ENCODE peak calls at places on chromosomes 2 and 18, in ten cellular contexts. I is uterus, G is ovary, C is A549, K is H1, U is tibial nerve, S is spleen, P is Peyer's patch, N is sigmoid colon, L is adrenal gland. H is an unnamed sample.

GRCh38 chr2:150610670-150611279 is 123.3 kb upstream of the RND3 start:
- DNase-seq in G (no peak), K (no peak), S (no peak), N (no peak), U (no peak), C (peak; percentile 56), L (no peak), I (no peak), P (peak; percentile 55), H (peak; percentile 15)

GRCh38 chr2:20366672-20367116 is 16.1 kb upstream of the PUM2 start:
- DNase-seq in L (no peak), P (no peak), U (no peak), S (no peak), I (no peak), C (no peak), N (no peak), G (no peak), K (no peak), H (no peak)

GRCh38 chr2:141641462-141641861 is 489.4 kb downstream of the LRP1B start:
- DNase-seq in U (no peak), P (no peak), L (no peak), N (no peak), C (no peak), I (no peak), S (no peak), K (no peak), G (no peak), H (no peak)

GRCh38 chr2:217837001-217837491 is 165.7 kb downstream of the TNS1 start:
- DNase-seq in C (no peak), P (peak; percentile 60), K (no peak), U (peak; percentile 80), N (peak; percentile 97), I (peak; percentile 73), G (peak; percentile 66), L (no peak), S (no peak), H (peak; percentile 60)

GRCh38 chr2:124753842-124754241 is 728.8 kb downstream of the CNTNAP5 start:
- DNase-seq in I (no peak), U (no peak), K (no peak), P (no peak), S (no peak), C (no peak), L (no peak), N (no peak), G (no peak), H (no peak)

GRCh38 chr2:218983263-218983970 is 1.6 kb downstream of the FEV start:
- DNase-seq in P (no peak), L (no peak), G (no peak), K (no peak), I (no peak), N (peak; percentile 41), U (no peak), S (no peak), C (no peak), H (no peak)

GRCh38 chr18:9082763-9083510 is 19.6 kb upstream of the NDUFV2 start:
- DNase-seq in I (no peak), L (no peak), K (no peak), S (no peak), C (no peak), U (no peak), G (no peak), N (no peak), P (peak; percentile 44), H (no peak)

GRCh38 chr2:207746131-207746530 is 23.6 kb downstream of the FZD5 start:
- DNase-seq in N (no peak), K (no peak), U (no peak), L (peak; percentile 57), P (peak; percentile 68), S (peak; percentile 79), G (peak; percentile 54), C (peak; percentile 41), I (peak; percentile 39), H (peak; percentile 67)

GRCh38 chr2:199716807-199717586 is 134.0 kb downstream of the FTCDNL1 start:
- DNase-seq in I (no peak), U (no peak), G (no peak), P (no peak), C (peak; percentile 51), L (no peak), N (no peak), K (no peak), S (no peak), H (no peak)

GRCh38 chr18:59155140-59155539 is 15.5 kb downstream of the SEC11C start:
- DNase-seq in N (no peak), C (no peak), S (no peak), G (no peak), K (no peak), P (no peak), U (no peak), L (no peak), I (no peak), H (no peak)

GRCh38 chr2:199261221-199261620 is 196.5 kb downstream of the SATB2 start:
- DNase-seq in S (no peak), I (no peak), G (no peak), L (no peak), U (no peak), C (no peak), N (no peak), K (no peak), P (no peak), H (no peak)

GRCh38 chr2:191180712-191181111 is 29.9 kb upstream of the STAT4 start:
- DNase-seq in I (no peak), N (no peak), G (no peak), U (no peak), L (no peak), K (no peak), C (no peak), P (peak; percentile 49), S (no peak), H (no peak)

GRCh38 chr2:6926071-6926732 is 9.0 kb downstream of the RNF144A start:
- DNase-seq in C (no peak), N (no peak), G (no peak), P (no peak), U (no peak), I (no peak), K (no peak), L (no peak), S (no peak), H (peak; percentile 40)

GRCh38 chr2:210477496-210477895 is 937 bp upstream of the LANCL1 start:
- DNase-seq in N (no peak), L (no peak), S (no peak), P (no peak), C (peak; percentile 33), I (peak; percentile 30), U (peak; percentile 38), G (peak; percentile 36), K (no peak), H (peak; percentile 29)

GRCh38 chr2:19802088-19802806 is 99.5 kb downstream of the TTC32 start:
- DNase-seq in P (peak; percentile 18), G (no peak), I (no peak), C (no peak), K (no peak), L (no peak), U (no peak), S (no peak), N (no peak), H (peak; percentile 45)

GRCh38 chr18:35383136-35383535 is 6.0 kb upstream of the ZNF396 start:
- DNase-seq in S (no peak), P (no peak), L (no peak), N (no peak), U (no peak), K (no peak), G (no peak), C (no peak), I (no peak), H (no peak)

GRCh38 chr18:9474103-9474982 is 970 bp upstream of the RALBP1 start:
- DNase-seq in N (peak; percentile 92), U (no peak), L (no peak), I (peak; percentile 14), P (no peak), G (no peak), C (peak; percentile 52), S (peak; percentile 75), K (no peak), H (no peak)

GRCh38 chr2:37915773-37916172 is 9.3 kb upstream of the RMDN2 start:
- DNase-seq in L (no peak), I (no peak), U (no peak), K (no peak), G (no peak), N (no peak), C (no peak), S (no peak), P (no peak), H (no peak)

GRCh38 chr2:237389831-237390230 is 24.1 kb downstream of the COL6A3 start:
- DNase-seq in K (no peak), N (no peak), C (no peak), L (no peak), I (no peak), U (no peak), P (no peak), S (no peak), G (no peak), H (no peak)
- TF ChIP-seq POLR2A in K (no peak), N (no peak), C (no peak), L (no peak), I (no peak), U (no peak), P (no peak), S (no peak), G (no peak), H (no peak)

GRCh38 chr2:61378281-61378680 is 92.6 kb downstream of the USP34 start:
- DNase-seq in N (no peak), G (no peak), C (no peak), I (no peak), K (no peak), L (no peak), S (no peak), P (no peak), U (no peak), H (no peak)

GRCh38 chr2:61376211-61376610 is 94.7 kb downstream of the USP34 start:
- DNase-seq in L (no peak), P (no peak), K (no peak), I (no peak), N (no peak), C (no peak), U (no peak), G (no peak), S (no peak), H (no peak)

GRCh38 chr2:61377046-61377445 is 93.8 kb downstream of the USP34 start:
- DNase-seq in C (no peak), G (no peak), P (no peak), U (no peak), N (no peak), I (no peak), S (no peak), K (no peak), L (no peak), H (no peak)

GRCh38 chr2:61380120-61380881 is 90.6 kb downstream of the USP34 start:
- DNase-seq in G (no peak), P (no peak), S (no peak), I (no peak), N (no peak), L (no peak), C (no peak), U (no peak), K (no peak), H (no peak)
- H3K27ac ChIP-seq in G (no peak overlapping the region), P (no peak overlapping the region), S (no peak overlapping the region), I (no peak overlapping the region), N (no peak overlapping the region), L (no peak overlapping the region), C (no peak overlapping the region), U (no peak overlapping the region), K (no peak overlapping the region), H (no peak overlapping the region)

GRCh38 chr2:25673170-25674002 is at the start of gene DTNB:
- DNase-seq in P (peak; percentile 89), C (peak; percentile 77), I (peak; percentile 81), S (peak; percentile 96), N (peak; percentile 92), K (no peak), U (peak; percentile 47), G (peak; percentile 89), L (peak; percentile 84), H (peak; percentile 89)
- TF ChIP-seq POLR2A in P (peak; percentile 28), C (peak; percentile 53), I (peak; percentile 77), S (no peak), N (no peak), K (no peak), U (no peak), G (peak; percentile 33), L (peak; percentile 47), H (peak; percentile 37)

GRCh38 chr2:10205201-10205475 is 82.6 kb downstream of the RRM2 start:
- DNase-seq in G (no peak), I (no peak), N (no peak), U (no peak), C (no peak), L (no peak), K (no peak), P (no peak), S (peak; percentile 15), H (no peak)
- H3K27ac ChIP-seq in G (no peak overlapping the region), I (no peak overlapping the region), N (no peak overlapping the region), U (no peak overlapping the region), C (no peak overlapping the region), L (no peak overlapping the region), K (no peak overlapping the region), P (no peak overlapping the region), S (no peak overlapping the region), H (no peak overlapping the region)